ENCODE peak calls at places on chromosomes 13 and 19, in eight cellular contexts. B is left lung; K is naive B cell; M is anterior cingulate cortex; G is activated T-cell treated with anti-CD3 and anti-CD28 coated beads, Interleukin-2, amount 50 U/mL, for 72 hours; V is HS-27A; N is NCI-H510A treated with DMSO at 0.1 percent for 48 hours; Z is kidney epithelial cell. P is an unnamed sample.
A peak's percentile ranks its signal among the peaks of the same experiment; 100 is the strongest.

GRCh38 chr13:54183166-54183565 is 1154.6 kb downstream of the OLFM4 start:
- DNase-seq in Z (no peak), B (no peak), N (no peak), K (no peak), G (no peak), M (no peak), V (no peak), P (no peak)

GRCh38 chr13:42354246-42355117 is 82.5 kb downstream of the AKAP11 start:
- DNase-seq in M (no peak), G (peak; percentile 60), V (no peak), N (no peak), K (no peak), Z (peak; percentile 21), B (no peak), P (no peak)

GRCh38 chr13:96822900-96823299 is 171.4 kb downstream of the OXGR1 start:
- DNase-seq in N (no peak), B (no peak), Z (no peak), K (no peak), G (no peak), V (no peak), M (no peak), P (peak; percentile 25)

GRCh38 chr13:85520445-85520844 is 278.8 kb downstream of the SLITRK6 start:
- DNase-seq in N (peak; percentile 26), M (no peak), G (no peak), K (no peak), Z (no peak), B (no peak), V (no peak), P (no peak)

GRCh38 chr13:77985866-77986636 is 67.4 kb upstream of the EDNRB start:
- DNase-seq in B (no peak), G (no peak), V (no peak), M (no peak), N (no peak), K (no peak), Z (no peak), P (no peak)

GRCh38 chr19:5358173-5358800 is 17.7 kb upstream of the PTPRS start:
- DNase-seq in N (peak; percentile 23), K (no peak), B (no peak), V (no peak), Z (no peak), G (no peak), M (no peak), P (no peak)

GRCh38 chr13:112067871-112068305 is 939 bp downstream of the SOX1 start:
- DNase-seq in M (no peak), B (peak; percentile 75), G (no peak), N (no peak), K (no peak), V (no peak), Z (no peak), P (no peak)

GRCh38 chr19:13092608-13093260 is 9.9 kb downstream of the LYL1 start:
- DNase-seq in V (no peak), N (no peak), Z (no peak), B (peak; percentile 69), M (no peak), K (no peak), G (no peak), P (no peak)

P was measured in colonic mucosa.